ENCODE peak calls at places on chromosomes 12 and 14, in seven cellular contexts. S is neural crest cell, O is OCI-LY7, D is lower lobe of right lung, F is NB4, V is IMR-90, Q is epithelial cell of esophagus. T is an unnamed sample.

GRCh38 chr12:49983892-49984291 is 11.1 kb downstream of the AQP6 start:
- DNase-seq in D (no peak), O (no peak), S (no peak), Q (peak; percentile 68), F (no peak), V (peak; percentile 92), T (peak; percentile 86)

GRCh38 chr12:132117558-132117875 is 26.6 kb downstream of the DDX51 start:
- DNase-seq in S (no peak), F (peak; percentile 38), Q (no peak), O (no peak), D (no peak), V (no peak), T (no peak)

GRCh38 chr14:25090716-25091454 is 40.9 kb upstream of the STXBP6 start:
- DNase-seq in Q (peak; percentile 69), D (no peak), O (no peak), F (no peak), S (no peak), V (peak; percentile 66), T (peak; percentile 41)

GRCh38 chr12:130764475-130765185 is 48.5 kb upstream of the RIMBP2 start:
- DNase-seq in S (no peak), F (peak; percentile 53), Q (peak; percentile 51), V (peak; percentile 33), D (no peak), O (peak; percentile 59), T (peak; percentile 32)

GRCh38 chr12:32650508-32650907 is 28.6 kb upstream of the DNM1L start:
- DNase-seq in O (no peak), F (no peak), S (no peak), Q (peak; percentile 80), V (no peak), D (no peak), T (no peak)

GRCh38 chr14:36513012-36513420 is 7.0 kb downstream of the NKX2-1 start:
- DNase-seq in O (no peak), V (no peak), D (no peak), S (no peak), F (no peak), Q (no peak), T (no peak)

GRCh38 chr12:12564911-12565310 is 2.2 kb upstream of the DUSP16 start:
- DNase-seq in D (no peak), V (no peak), F (no peak), O (no peak), S (no peak), Q (peak; percentile 52), T (no peak)

GRCh38 chr14:21917699-21918436 is 244.2 kb upstream of the OR4E1 start:
- DNase-seq in D (no peak), F (peak; percentile 48), O (peak; percentile 89), V (peak; percentile 41), Q (peak; percentile 80), S (peak; percentile 41), T (peak; percentile 55)

GRCh38 chr12:57143454-57143853 is 4.0 kb downstream of the LRP1-AS start:
- DNase-seq in D (no peak), F (no peak), S (no peak), O (no peak), V (no peak), Q (no peak), T (no peak)

GRCh38 chr12:80698266-80698665 is 9.2 kb upstream of the MYF6 start:
- DNase-seq in Q (no peak), F (no peak), V (no peak), D (no peak), O (no peak), S (no peak), T (no peak)

GRCh38 chr14:32980178-32980886 is 41.7 kb downstream of the NPAS3 start:
- DNase-seq in Q (no peak), F (no peak), S (no peak), V (no peak), O (peak; percentile 90), D (no peak), T (no peak)

GRCh38 chr12:26867084-26867483 is 34.1 kb upstream of the ITPR2 start:
- DNase-seq in D (no peak), V (no peak), S (no peak), F (peak; percentile 93), Q (no peak), O (no peak), T (no peak)

GRCh38 chr14:50407089-50407813 is 10.6 kb upstream of the CDKL1 start:
- DNase-seq in V (no peak), F (no peak), S (no peak), O (no peak), Q (no peak), D (no peak), T (no peak)

GRCh38 chr12:29667011-29667410 is 116.7 kb downstream of the TMTC1 start:
- DNase-seq in O (no peak), D (no peak), S (no peak), V (no peak), F (no peak), Q (no peak), T (no peak)

GRCh38 chr12:3107071-3107583 is 29.9 kb downstream of the TSPAN9 start:
- DNase-seq in D (no peak), Q (peak; percentile 21), F (no peak), S (no peak), V (peak; percentile 63), O (no peak), T (peak; percentile 96)

GRCh38 chr12:64181504-64182291 is 40.4 kb downstream of the KICS2 start:
- DNase-seq in D (no peak), S (peak; percentile 8), F (peak; percentile 30), V (peak; percentile 99), Q (peak; percentile 98), O (no peak), T (peak; percentile 97)

GRCh38 chr12:26345471-26346003 is 150.2 kb downstream of the SSPN start:
- DNase-seq in S (no peak), D (no peak), Q (no peak), O (no peak), F (peak; percentile 61), V (peak; percentile 35), T (peak; percentile 7)

GRCh38 chr12:29004936-29005304 is 144.2 kb upstream of the FAR2 start:
- DNase-seq in O (no peak), D (no peak), S (no peak), F (no peak), V (no peak), Q (no peak), T (no peak)

GRCh38 chr12:75974323-75975273 is 57.0 kb downstream of the PHLDA1 start:
- DNase-seq in D (peak; percentile 59), O (peak; percentile 26), S (no peak), F (peak; percentile 79), Q (no peak), V (no peak), T (no peak)

GRCh38 chr14:67239582-67239981 is 1.7 kb upstream of the PALS1 start:
- DNase-seq in D (no peak), O (no peak), S (no peak), F (no peak), Q (no peak), V (no peak), T (no peak)

GRCh38 chr14:89266754-89267153 is 150.3 kb downstream of the FOXN3 start:
- DNase-seq in O (no peak), V (peak; percentile 69), Q (peak; percentile 41), D (no peak), F (no peak), S (no peak), T (peak; percentile 43)

GRCh38 chr12:61538951-61539350 is 721.3 kb upstream of the USP15 start:
- DNase-seq in V (no peak), S (no peak), D (no peak), F (peak; percentile 43), O (peak; percentile 70), Q (peak; percentile 54), T (no peak)

DNA sequence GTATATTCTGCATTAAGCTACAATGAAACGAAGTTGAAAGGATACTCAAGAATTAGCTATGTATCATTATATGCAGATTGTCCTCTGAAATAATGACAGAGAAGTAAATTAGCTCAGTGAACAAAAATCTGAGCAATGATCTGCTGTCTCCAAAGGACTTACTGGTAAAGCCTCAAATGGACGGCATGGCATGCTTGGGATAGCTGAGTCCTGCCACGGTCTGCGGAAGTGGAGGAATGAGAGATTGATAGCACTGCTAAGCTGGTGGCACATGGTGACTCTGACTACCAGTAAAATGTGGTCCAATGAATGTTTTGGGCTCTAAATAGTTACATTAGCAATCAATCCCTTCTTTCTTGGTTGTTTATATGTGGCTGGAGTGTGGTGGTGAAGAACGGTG is 3.7 kb upstream of the DENND5B start:
- DNase-seq in V (peak; percentile 19), O (no peak), F (no peak), D (no peak), S (no peak), Q (no peak), T (no peak)
- TF ChIP-seq CTCF in V (no peak), O (no peak), F (no peak), D (no peak), S (no peak), Q (no peak), T (no peak)

GRCh38 chr12:52250048-52250990 is 17.3 kb downstream of the KRT7 start:
- DNase-seq in D (peak; percentile 43), O (no peak), Q (no peak), V (no peak), S (peak; percentile 19), F (no peak), T (no peak)
- TF ChIP-seq CTCF in D (no peak), O (no peak), Q (no peak), V (no peak), S (peak; percentile 28), F (no peak), T (no peak)

GRCh38 chr14:90532826-90533525 is 136.1 kb downstream of the CALM1 start:
- DNase-seq in O (no peak), S (no peak), V (no peak), Q (no peak), D (peak; percentile 36), F (peak; percentile 36), T (no peak)

GRCh38 chr14:90533591-90534021 is 136.8 kb downstream of the CALM1 start:
- DNase-seq in S (no peak), D (peak; percentile 60), F (peak; percentile 48), Q (no peak), V (no peak), O (no peak), T (no peak)

GRCh38 chr14:90535556-90535930 is 138.7 kb downstream of the CALM1 start:
- DNase-seq in D (peak; percentile 38), O (no peak), Q (no peak), S (no peak), F (no peak), V (no peak), T (no peak)

GRCh38 chr14:90534838-90535555 is 138.2 kb downstream of the CALM1 start:
- DNase-seq in S (no peak), V (no peak), O (no peak), D (peak; percentile 44), F (peak; percentile 84), Q (no peak), T (no peak)

GRCh38 chr14:90534091-90534837 is 137.4 kb downstream of the CALM1 start:
- DNase-seq in O (no peak), S (no peak), Q (no peak), V (peak; percentile 22), F (peak; percentile 81), D (peak; percentile 55), T (peak; percentile 28)
- TF ChIP-seq CTCF in O (no peak), S (no peak), Q (no peak), V (no peak), F (no peak), D (no peak), T (no peak)

GRCh38 chr14:80213602-80214001 is 2.3 kb upstream of the DIO2 start:
- DNase-seq in F (peak; percentile 68), S (no peak), V (peak; percentile 59), O (peak; percentile 49), Q (peak; percentile 77), D (no peak), T (peak; percentile 27)
- TF ChIP-seq CTCF in F (peak; percentile 67), S (peak; percentile 49), V (peak; percentile 68), O (peak; percentile 76), Q (peak; percentile 65), D (peak; percentile 18), T (peak; percentile 60)